ENCODE peak calls at places on chromosomes 7 and 10, in nine cellular contexts. E is AG04450, Q is neural progenitor cell, X is AG10803, F is cardiac fibroblast, B is IMR-90, D is Calu3, M is WERI-Rb-1, Z is endothelial cell. P is an unnamed sample.

GRCh38 chr10:117322258-117322657 is 53.0 kb downstream of the PDZD8 start:
- DNase-seq in X (no peak), F (no peak), B (no peak), E (no peak), D (no peak), M (no peak), Z (no peak), Q (no peak), P (no peak)

GRCh38 chr10:112832361-112832878 is 117.6 kb upstream of the TCF7L2 start:
- DNase-seq in F (peak), D (peak), M (no peak), X (peak), B (peak), Z (no peak), Q (peak), E (no peak), P (no peak)

GRCh38 chr10:132846631-132847415 is 60.9 kb upstream of the NKX6-2 start:
- DNase-seq in Z (no peak), E (no peak), X (no peak), M (no peak), F (no peak), D (no peak), Q (no peak), B (no peak), P (peak)

GRCh38 chr10:28730031-28730778 is 52.9 kb downstream of the BAMBI start:
- DNase-seq in E (no peak), Z (no peak), B (peak), X (no peak), M (no peak), D (no peak), F (peak), Q (no peak), P (no peak)

GRCh38 chr10:95201736-95202135 is 7.7 kb downstream of the ACSM6 start:
- DNase-seq in Z (no peak), F (peak), B (peak), D (peak), M (no peak), X (peak), Q (no peak), E (no peak), P (no peak)

GRCh38 chr7:1176891-1177373 is 16.9 kb upstream of the ZFAND2A start:
- DNase-seq in M (peak), E (no peak), X (peak), F (peak), Z (peak), Q (peak), D (peak), B (peak), P (no peak)

GRCh38 chr7:139618482-139619366 is 95.2 kb downstream of the CLEC2L start:
- DNase-seq in F (peak), M (peak), D (peak), Q (peak), X (peak), E (no peak), B (peak), Z (peak), P (no peak)

GRCh38 chr10:88763441-88763840 is 3.6 kb downstream of the LIPN start:
- DNase-seq in Z (no peak), X (peak), E (no peak), F (no peak), B (no peak), Q (no peak), D (no peak), M (no peak), P (no peak)

GRCh38 chr7:56081626-56082340 is 11.0 kb downstream of the PHKG1 start:
- DNase-seq in D (no peak), Z (no peak), X (no peak), B (no peak), M (no peak), E (no peak), F (no peak), Q (no peak), P (peak)

GRCh38 chr10:112461029-112461887 is 14.2 kb downstream of the VTI1A start:
- DNase-seq in F (peak), D (no peak), B (peak), Q (no peak), M (no peak), Z (no peak), E (peak), X (peak), P (no peak)

GRCh38 chr10:61901829-61902447 is 439 bp downstream of the ARID5B start:
- DNase-seq in D (no peak), B (no peak), Z (peak), X (no peak), F (peak), E (no peak), Q (peak), M (no peak), P (no peak)

GRCh38 chr7:2281556-2281955 is 32.7 kb downstream of the SNX8 start:
- DNase-seq in Z (no peak), D (no peak), F (peak), E (no peak), X (peak), B (peak), Q (no peak), M (no peak), P (no peak)

GRCh38 chr10:67815571-67816059 is 22.4 kb downstream of the DNAJC12 start:
- DNase-seq in Q (no peak), F (peak), Z (no peak), E (no peak), B (peak), M (no peak), X (no peak), D (no peak), P (no peak)

GRCh38 chr10:60733189-60733815 is 45.0 kb upstream of the CDK1 start:
- DNase-seq in X (no peak), Q (peak), D (peak), Z (peak), F (no peak), B (no peak), E (no peak), M (peak), P (peak)

GRCh38 chr10:86017841-86018734 is 348.5 kb downstream of the GRID1 start:
- DNase-seq in Q (no peak), M (peak), D (no peak), Z (no peak), E (no peak), X (no peak), F (no peak), B (no peak), P (no peak)

GRCh38 chr10:12350167-12350872 is 973 bp downstream of the CAMK1D start:
- DNase-seq in Z (peak), F (peak), X (peak), Q (peak), D (no peak), M (peak), B (peak), E (no peak), P (no peak)

GRCh38 chr7:47587389-47587788 is 5.5 kb upstream of the TNS3 start:
- DNase-seq in Z (no peak), E (no peak), B (no peak), D (no peak), Q (no peak), M (no peak), X (no peak), F (no peak), P (no peak)

GRCh38 chr7:85104432-85105205 is 82.2 kb downstream of the SEMA3D start:
- DNase-seq in X (peak), B (peak), M (no peak), Q (no peak), E (no peak), Z (no peak), D (no peak), F (peak), P (no peak)

GRCh38 chr7:12524794-12525386 is 45.6 kb upstream of the SCIN start:
- DNase-seq in M (no peak), E (peak), Z (no peak), F (peak), D (no peak), X (peak), Q (peak), B (peak), P (no peak)

GRCh38 chr7:24401628-24402593 is 117.9 kb downstream of the NPY start:
- DNase-seq in Z (no peak), X (peak), M (no peak), Q (no peak), D (no peak), F (peak), E (no peak), B (peak), P (no peak)

GRCh38 chr7:134660961-134661376 is 14.3 kb downstream of the BPGM start:
- DNase-seq in D (no peak), B (peak), Q (no peak), F (peak), M (no peak), E (peak), X (peak), Z (no peak), P (no peak)

GRCh38 chr10:127184582-127184981 is 11.8 kb downstream of the INSYN2A start:
- DNase-seq in M (no peak), X (no peak), E (no peak), D (no peak), Z (no peak), B (no peak), F (no peak), Q (no peak), P (no peak)

GRCh38 chr7:81447351-81447952 is 322.4 kb downstream of the HGF start:
- DNase-seq in M (peak), D (peak), E (peak), X (peak), Q (peak), F (peak), Z (peak), B (peak), P (no peak)
- TF ChIP-seq CTCF in M (peak), D (no peak), E (peak), X (peak), Q (peak), F (peak), Z (peak), B (peak), P (peak)

DNA sequence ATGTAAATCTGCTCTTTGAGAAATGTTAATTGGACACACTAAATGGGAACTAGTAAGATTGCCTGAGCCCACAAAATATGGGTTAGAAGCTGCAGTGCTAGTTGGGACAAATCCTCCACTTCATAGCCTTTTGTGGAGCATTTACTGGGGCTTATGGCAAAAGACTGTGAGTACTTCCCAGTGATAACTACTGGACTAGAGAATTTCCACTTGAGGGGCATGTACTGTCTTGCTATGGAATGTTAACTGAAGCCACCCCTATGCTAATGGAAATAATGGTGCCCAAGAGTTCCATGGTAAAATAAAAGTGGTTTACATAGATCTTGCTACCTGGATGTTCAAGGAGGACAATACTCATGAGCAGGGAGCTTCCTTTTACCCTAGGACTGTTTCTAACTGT is 29.3 kb downstream of the AVL9 start:
- DNase-seq in M (no peak), B (no peak), Z (no peak), Q (no peak), E (no peak), D (no peak), F (no peak), X (no peak), P (no peak)
- TF ChIP-seq CTCF in M (no peak), B (no peak), Z (no peak), Q (no peak), E (no peak), D (no peak), F (no peak), X (no peak), P (no peak)

GRCh38 chr10:34816067-34817002 is 1.2 kb upstream of the PARD3 start:
- DNase-seq in B (peak), M (no peak), E (no peak), D (peak), F (peak), Q (peak), X (peak), Z (peak), P (no peak)
- TF ChIP-seq CTCF in B (no peak), M (no peak), E (no peak), D (no peak), F (no peak), Q (no peak), X (peak), Z (no peak), P (peak)

DNA sequence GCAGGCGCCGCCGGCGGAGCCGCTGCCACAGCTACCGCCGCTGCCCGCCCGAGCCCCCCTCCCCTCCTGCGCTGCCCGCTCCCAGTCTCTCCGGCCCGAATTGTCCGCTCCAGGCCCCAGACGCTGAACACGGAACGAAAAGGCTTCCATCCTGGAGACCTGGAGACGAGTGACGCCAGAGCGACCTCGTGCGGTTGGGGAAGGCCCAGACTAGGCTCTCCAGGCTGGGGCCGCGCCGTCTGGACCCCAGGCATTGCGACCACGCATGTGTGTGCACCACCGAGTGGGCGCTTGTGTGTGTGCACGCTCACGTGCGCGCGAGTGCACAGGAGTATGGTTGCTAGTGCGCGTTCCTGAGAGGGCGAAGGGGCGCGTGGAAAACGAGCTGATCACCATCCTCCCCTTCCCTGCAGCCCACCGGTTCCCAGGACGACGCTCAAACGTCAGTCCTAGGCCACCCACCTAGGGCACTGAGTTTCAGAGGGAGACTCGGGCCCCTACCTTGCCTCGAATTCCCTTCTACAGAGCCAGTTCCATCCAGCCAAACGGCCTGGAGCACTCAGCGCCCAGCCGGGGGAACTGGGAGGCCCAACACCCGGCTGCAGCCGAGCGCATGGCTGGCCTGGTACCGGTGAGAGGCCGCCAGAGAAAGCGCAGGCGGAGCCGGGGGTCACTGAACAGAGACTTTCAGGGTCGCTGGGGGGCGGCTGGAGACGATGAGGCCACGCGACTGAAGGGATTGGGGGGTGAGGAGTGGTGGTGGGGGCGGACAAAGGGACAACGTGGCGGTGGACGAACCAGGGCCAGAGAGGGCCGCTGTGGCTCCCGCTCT is 11.6 kb downstream of the LBX1 start:
- DNase-seq in M (no peak), Z (peak), X (peak), E (no peak), B (peak), D (peak), Q (peak), F (peak), P (no peak)
- TF ChIP-seq CTCF in M (no peak), Z (peak), X (peak), E (peak), B (peak), D (no peak), Q (peak), F (peak), P (peak)

DNA sequence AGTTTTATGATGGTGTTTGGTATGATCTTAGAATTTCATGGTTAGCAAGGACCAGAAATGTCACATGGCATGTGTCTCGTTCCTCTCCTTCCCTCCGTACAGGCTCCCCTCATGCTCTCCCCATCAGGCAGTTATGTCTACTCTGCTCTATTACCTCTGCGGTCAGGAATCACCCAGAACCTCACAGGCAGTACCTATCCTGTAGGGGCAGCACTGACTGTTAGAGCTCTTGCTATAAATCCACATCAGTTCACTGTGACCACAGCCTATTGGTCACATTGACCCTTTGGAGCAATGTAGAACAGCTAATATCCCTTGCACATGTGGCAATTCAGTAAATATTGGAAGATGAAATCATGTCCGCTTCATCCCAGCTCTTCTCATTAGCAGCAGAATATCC is 151.8 kb downstream of the WNT2 start:
- DNase-seq in B (no peak), Q (peak), E (no peak), M (no peak), D (no peak), X (no peak), F (no peak), Z (no peak), P (no peak)
- TF ChIP-seq CTCF in B (no peak), Q (peak), E (no peak), M (no peak), D (no peak), X (no peak), F (no peak), Z (no peak), P (peak)

GRCh38 chr7:38451840-38452239 is 178.4 kb upstream of the TARP start:
- DNase-seq in M (no peak), B (peak), D (no peak), E (no peak), X (peak), Q (peak), Z (no peak), F (peak), P (no peak)
- TF ChIP-seq CTCF in M (peak), B (peak), D (no peak), E (peak), X (peak), Q (peak), Z (no peak), F (peak), P (peak)

GRCh38 chr7:157875230-157876179 is 538.7 kb downstream of the DNAJB6 start:
- DNase-seq in B (no peak), Q (peak), F (no peak), M (peak), X (no peak), D (no peak), E (no peak), Z (no peak), P (peak)
- TF ChIP-seq CTCF in B (no peak), Q (peak), F (peak), M (peak), X (no peak), D (no peak), E (no peak), Z (no peak), P (peak)

DNA sequence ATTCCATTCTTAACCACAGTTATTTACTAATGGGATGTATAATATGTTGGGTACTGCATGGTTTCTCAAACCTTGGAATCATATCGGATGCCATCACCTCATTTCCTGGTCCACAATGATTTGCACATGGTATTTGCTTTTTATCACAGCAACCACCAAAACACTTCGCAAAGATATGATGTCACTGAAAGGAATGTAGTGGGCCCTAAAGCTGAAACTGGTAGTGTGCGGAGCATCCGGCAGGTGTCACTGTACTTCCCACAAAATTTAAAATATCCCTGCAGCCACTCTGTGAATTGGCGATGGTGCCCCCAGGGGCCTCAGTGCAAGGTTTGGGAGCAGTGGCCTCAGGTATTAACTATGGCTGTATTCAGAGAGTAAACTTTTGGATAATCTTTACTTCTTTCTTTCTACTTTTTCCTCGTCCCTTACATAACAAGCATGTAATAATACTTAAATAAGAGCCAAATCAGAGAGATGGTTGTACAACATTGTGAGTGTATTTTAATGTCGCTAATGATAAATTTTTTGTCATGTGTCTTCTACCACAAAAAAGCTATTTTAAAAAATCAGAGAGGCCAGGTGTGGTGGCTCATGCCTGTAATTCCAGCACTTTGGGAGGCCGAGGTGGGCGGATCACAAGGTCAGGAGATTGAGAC is 66.2 kb downstream of the FAM241B start:
- DNase-seq in Q (peak), X (peak), D (peak), F (peak), M (no peak), E (peak), Z (peak), B (peak), P (no peak)
- TF ChIP-seq CTCF in Q (peak), X (peak), D (peak), F (peak), M (peak), E (peak), Z (peak), B (peak), P (peak)